ENCODE peak calls at places on chromosome 1, in six cellular contexts. One of them, this sample, is unnamed.

GRCh38 chr1:10181154-10181553 is 29.2 kb upstream of the KIF1B start:
- DNase-seq in fibroblast of pulmonary artery: no peak
- DNase-seq in hepatocyte: no peak
- DNase-seq in fibroblast of lung: no peak
- DNase-seq in body of pancreas: no peak
- DNase-seq in DND-41: no peak
- DNase-seq in this sample: no peak

GRCh38 chr1:62977321-62977720 is 193.4 kb downstream of the ATG4C start:
- DNase-seq in fibroblast of pulmonary artery: no peak
- DNase-seq in hepatocyte: no peak
- DNase-seq in fibroblast of lung: no peak
- DNase-seq in body of pancreas: no peak
- DNase-seq in DND-41: no peak
- DNase-seq in this sample: no peak

GRCh38 chr1:200048244-200048643 is 20.7 kb downstream of the NR5A2 start:
- DNase-seq in fibroblast of pulmonary artery: no peak
- DNase-seq in hepatocyte: no peak
- DNase-seq in fibroblast of lung: no peak
- DNase-seq in body of pancreas: no peak
- DNase-seq in DND-41: no peak
- DNase-seq in this sample: no peak

GRCh38 chr1:228337711-228338520 is 68.7 kb downstream of the TRIM11 start:
- DNase-seq in fibroblast of pulmonary artery: no peak
- DNase-seq in hepatocyte: no peak
- DNase-seq in fibroblast of lung: no peak
- DNase-seq in body of pancreas: peak; percentile 7
- DNase-seq in DND-41: no peak
- DNase-seq in this sample: no peak

GRCh38 chr1:205109711-205110110 is 12.1 kb downstream of the RBBP5 start:
- DNase-seq in fibroblast of pulmonary artery: no peak
- DNase-seq in hepatocyte: no peak
- DNase-seq in fibroblast of lung: no peak
- DNase-seq in body of pancreas: no peak
- DNase-seq in DND-41: no peak
- DNase-seq in this sample: no peak

GRCh38 chr1:246189126-246189525 is 318.0 kb downstream of the SMYD3 start:
- DNase-seq in fibroblast of pulmonary artery: no peak
- DNase-seq in hepatocyte: no peak
- DNase-seq in fibroblast of lung: no peak
- DNase-seq in body of pancreas: no peak
- DNase-seq in DND-41: no peak
- DNase-seq in this sample: no peak

GRCh38 chr1:208077232-208077751 is 166.4 kb upstream of the CD34 start:
- DNase-seq in fibroblast of pulmonary artery: no peak
- DNase-seq in hepatocyte: no peak
- DNase-seq in fibroblast of lung: no peak
- DNase-seq in body of pancreas: no peak
- DNase-seq in DND-41: no peak
- DNase-seq in this sample: no peak

GRCh38 chr1:7388488-7389185 is 382.5 kb upstream of the VAMP3 start:
- DNase-seq in fibroblast of pulmonary artery: no peak
- DNase-seq in hepatocyte: no peak
- DNase-seq in fibroblast of lung: peak; percentile 47
- DNase-seq in body of pancreas: no peak
- DNase-seq in DND-41: no peak
- DNase-seq in this sample: peak; percentile 11

GRCh38 chr1:18913065-18913502 is 10.7 kb upstream of the ALDH4A1 start:
- DNase-seq in fibroblast of pulmonary artery: peak; percentile 85
- DNase-seq in hepatocyte: peak; percentile 82
- DNase-seq in fibroblast of lung: peak; percentile 76
- DNase-seq in body of pancreas: peak; percentile 79
- DNase-seq in DND-41: peak; percentile 67
- DNase-seq in this sample: peak; percentile 85

GRCh38 chr1:157045251-157046218 is at the start of gene ARHGEF11:
- DNase-seq in fibroblast of pulmonary artery: peak; percentile 88
- DNase-seq in hepatocyte: peak; percentile 97
- DNase-seq in fibroblast of lung: peak; percentile 87
- DNase-seq in body of pancreas: peak; percentile 89
- DNase-seq in DND-41: no peak
- DNase-seq in this sample: peak; percentile 93

GRCh38 chr1:91201174-91201573 is 179.3 kb upstream of the ZNF644 start:
- DNase-seq in fibroblast of pulmonary artery: no peak
- DNase-seq in hepatocyte: peak; percentile 8
- DNase-seq in fibroblast of lung: no peak
- DNase-seq in body of pancreas: no peak
- DNase-seq in DND-41: no peak
- DNase-seq in this sample: no peak

GRCh38 chr1:87814573-87814972 is 485.9 kb downstream of the LMO4 start:
- DNase-seq in fibroblast of pulmonary artery: no peak
- DNase-seq in hepatocyte: no peak
- DNase-seq in fibroblast of lung: peak; percentile 56
- DNase-seq in body of pancreas: no peak
- DNase-seq in DND-41: no peak
- DNase-seq in this sample: no peak

GRCh38 chr1:212234431-212235298 is 50.5 kb upstream of the PPP2R5A start:
- DNase-seq in fibroblast of pulmonary artery: peak; percentile 94
- DNase-seq in hepatocyte: peak; percentile 73
- DNase-seq in fibroblast of lung: peak; percentile 97
- DNase-seq in body of pancreas: peak; percentile 75
- DNase-seq in DND-41: no peak
- DNase-seq in this sample: peak; percentile 95

GRCh38 chr1:54581621-54582035 is 33.6 kb downstream of the ACOT11 start:
- DNase-seq in fibroblast of pulmonary artery: peak; percentile 84
- DNase-seq in hepatocyte: peak; percentile 61
- DNase-seq in fibroblast of lung: peak; percentile 72
- DNase-seq in body of pancreas: peak; percentile 100
- DNase-seq in DND-41: no peak
- DNase-seq in this sample: peak; percentile 63

GRCh38 chr1:94646151-94646643 is 104.6 kb upstream of the F3 start:
- DNase-seq in fibroblast of pulmonary artery: peak; percentile 76
- DNase-seq in hepatocyte: no peak
- DNase-seq in fibroblast of lung: peak; percentile 96
- DNase-seq in body of pancreas: no peak
- DNase-seq in DND-41: no peak
- DNase-seq in this sample: peak; percentile 82

GRCh38 chr1:77757066-77757584 is 2.5 kb downstream of the USP33 start:
- DNase-seq in fibroblast of pulmonary artery: peak; percentile 12
- DNase-seq in hepatocyte: no peak
- DNase-seq in fibroblast of lung: no peak
- DNase-seq in body of pancreas: no peak
- DNase-seq in DND-41: no peak
- DNase-seq in this sample: peak; percentile 18

GRCh38 chr1:44684525-44684924 is 10.0 kb downstream of the ARMH1 start:
- DNase-seq in fibroblast of pulmonary artery: no peak
- DNase-seq in hepatocyte: no peak
- DNase-seq in fibroblast of lung: no peak
- DNase-seq in body of pancreas: no peak
- DNase-seq in DND-41: no peak
- DNase-seq in this sample: no peak

GRCh38 chr1:101136739-101137138 is 100.1 kb upstream of the S1PR1 start:
- DNase-seq in fibroblast of pulmonary artery: peak; percentile 59
- DNase-seq in hepatocyte: no peak
- DNase-seq in fibroblast of lung: peak; percentile 51
- DNase-seq in body of pancreas: no peak
- DNase-seq in DND-41: no peak
- DNase-seq in this sample: peak; percentile 54

GRCh38 chr1:213564215-213564659 is 423.5 kb upstream of the PROX1 start:
- DNase-seq in fibroblast of pulmonary artery: no peak
- DNase-seq in hepatocyte: peak; percentile 44
- DNase-seq in fibroblast of lung: no peak
- DNase-seq in body of pancreas: peak; percentile 47
- DNase-seq in DND-41: no peak
- DNase-seq in this sample: peak; percentile 7

DNA sequence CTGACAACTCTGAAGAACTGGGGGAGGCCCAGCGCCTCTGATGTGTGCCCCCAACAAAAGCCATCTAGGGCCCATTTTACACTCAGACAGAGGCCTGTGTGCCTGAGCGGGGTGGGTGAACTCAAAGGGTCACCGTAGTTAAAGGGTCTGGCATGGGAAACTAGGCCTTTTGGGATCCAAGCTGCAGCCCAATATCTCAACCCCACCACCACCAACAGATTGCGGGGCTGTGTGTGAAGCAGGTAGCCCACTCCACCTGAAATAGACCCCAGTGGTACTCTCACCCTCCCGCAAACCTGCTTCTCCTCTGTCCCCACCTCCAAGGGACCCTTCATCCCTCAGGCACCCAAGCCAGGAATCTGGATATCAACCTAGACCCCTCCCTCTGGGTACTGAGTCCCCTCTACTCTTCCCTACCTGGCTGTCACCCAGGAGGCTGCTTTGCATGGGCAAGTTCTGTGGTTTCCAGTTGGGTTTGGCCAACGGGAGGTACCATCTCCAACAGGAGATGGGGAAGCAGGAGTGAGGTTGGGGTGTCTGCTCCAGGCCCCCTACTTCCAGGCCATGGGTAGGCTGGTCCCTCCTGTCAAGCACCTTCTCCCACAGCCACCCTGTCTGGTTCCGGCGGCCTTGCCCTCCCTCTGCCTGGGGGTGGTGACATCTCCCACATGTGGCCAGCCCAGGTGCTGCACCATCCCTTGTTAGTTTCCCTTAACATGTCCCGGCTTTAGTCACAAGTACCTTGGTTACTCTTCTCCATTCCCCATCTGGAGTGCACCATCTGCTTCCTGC is 35.2 kb upstream of the LRP8 start:
- DNase-seq in fibroblast of pulmonary artery: no peak
- DNase-seq in hepatocyte: no peak
- DNase-seq in fibroblast of lung: no peak
- DNase-seq in body of pancreas: peak; percentile 4
- DNase-seq in DND-41: no peak
- DNase-seq in this sample: no peak
- TF ChIP-seq CTCF in fibroblast of pulmonary artery: no peak
- TF ChIP-seq CTCF in hepatocyte: no peak
- TF ChIP-seq CTCF in fibroblast of lung: no peak
- TF ChIP-seq CTCF in body of pancreas: no peak
- TF ChIP-seq CTCF in DND-41: peak; percentile 21
- TF ChIP-seq CTCF in this sample: no peak

GRCh38 chr1:158251160-158251559 is 3.1 kb upstream of the CD1A start:
- DNase-seq in fibroblast of pulmonary artery: no peak
- DNase-seq in hepatocyte: no peak
- DNase-seq in fibroblast of lung: no peak
- DNase-seq in body of pancreas: no peak
- DNase-seq in DND-41: peak; percentile 47
- DNase-seq in this sample: no peak

GRCh38 chr1:158249646-158250045 is 4.6 kb upstream of the CD1A start:
- DNase-seq in fibroblast of pulmonary artery: no peak
- DNase-seq in hepatocyte: no peak
- DNase-seq in fibroblast of lung: no peak
- DNase-seq in body of pancreas: no peak
- DNase-seq in DND-41: peak; percentile 21
- DNase-seq in this sample: no peak

GRCh38 chr1:158248122-158248521 is 6.1 kb upstream of the CD1A start:
- DNase-seq in fibroblast of pulmonary artery: no peak
- DNase-seq in hepatocyte: no peak
- DNase-seq in fibroblast of lung: no peak
- DNase-seq in body of pancreas: no peak
- DNase-seq in DND-41: peak; percentile 90
- DNase-seq in this sample: no peak

GRCh38 chr1:158248771-158249170 is 5.5 kb upstream of the CD1A start:
- DNase-seq in fibroblast of pulmonary artery: no peak
- DNase-seq in hepatocyte: no peak
- DNase-seq in fibroblast of lung: no peak
- DNase-seq in body of pancreas: no peak
- DNase-seq in DND-41: peak; percentile 84
- DNase-seq in this sample: no peak

DNA sequence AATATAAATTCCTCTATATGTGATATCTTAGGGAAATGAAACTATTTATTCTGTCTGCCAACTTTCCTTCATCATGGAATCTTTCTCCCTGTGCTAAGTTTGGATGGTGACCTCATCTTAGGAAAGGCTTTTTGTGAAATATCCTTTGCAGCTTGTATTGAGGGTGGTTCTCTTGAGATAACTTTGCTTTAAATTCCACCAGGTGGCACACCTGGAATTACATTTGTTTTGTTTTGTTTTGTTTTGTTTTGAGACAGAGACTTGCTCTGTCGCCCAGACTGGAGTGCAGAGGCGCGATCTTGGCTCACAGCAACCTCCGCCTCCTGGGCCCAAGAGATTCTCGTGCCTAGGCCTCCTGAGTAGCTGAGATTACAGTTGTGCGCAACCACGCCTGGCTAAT is 7.6 kb upstream of the CD1A start:
- DNase-seq in fibroblast of pulmonary artery: peak; percentile 35
- DNase-seq in hepatocyte: no peak
- DNase-seq in fibroblast of lung: no peak
- DNase-seq in body of pancreas: no peak
- DNase-seq in DND-41: peak; percentile 82
- DNase-seq in this sample: peak; percentile 1
- TF ChIP-seq CTCF in fibroblast of pulmonary artery: no peak
- TF ChIP-seq CTCF in hepatocyte: peak; percentile 14
- TF ChIP-seq CTCF in fibroblast of lung: no peak
- TF ChIP-seq CTCF in body of pancreas: no peak
- TF ChIP-seq CTCF in DND-41: peak; percentile 68
- TF ChIP-seq CTCF in this sample: no peak

GRCh38 chr1:32893198-32894018 is 7.1 kb downstream of the HPCA start:
- DNase-seq in fibroblast of pulmonary artery: peak; percentile 18
- DNase-seq in hepatocyte: peak; percentile 65
- DNase-seq in fibroblast of lung: peak; percentile 37
- DNase-seq in body of pancreas: peak; percentile 48
- DNase-seq in DND-41: no peak
- DNase-seq in this sample: no peak
- TF ChIP-seq CTCF in fibroblast of pulmonary artery: no peak
- TF ChIP-seq CTCF in hepatocyte: peak; percentile 31
- TF ChIP-seq CTCF in fibroblast of lung: no peak
- TF ChIP-seq CTCF in body of pancreas: no peak
- TF ChIP-seq CTCF in DND-41: no peak
- TF ChIP-seq CTCF in this sample: no peak

GRCh38 chr1:17588048-17588781 is 48.7 kb downstream of the ARHGEF10L start:
- DNase-seq in fibroblast of pulmonary artery: peak; percentile 35
- DNase-seq in hepatocyte: peak; percentile 91
- DNase-seq in fibroblast of lung: peak; percentile 74
- DNase-seq in body of pancreas: peak; percentile 94
- DNase-seq in DND-41: no peak
- DNase-seq in this sample: peak; percentile 64
- TF ChIP-seq CTCF in fibroblast of pulmonary artery: no peak
- TF ChIP-seq CTCF in hepatocyte: no peak
- TF ChIP-seq CTCF in fibroblast of lung: no peak
- TF ChIP-seq CTCF in body of pancreas: no peak
- TF ChIP-seq CTCF in DND-41: no peak
- TF ChIP-seq CTCF in this sample: no peak

GRCh38 chr1:178362784-178363183 is 134.0 kb downstream of the CLEC20A start:
- DNase-seq in fibroblast of pulmonary artery: peak; percentile 79
- DNase-seq in hepatocyte: no peak
- DNase-seq in fibroblast of lung: peak; percentile 75
- DNase-seq in body of pancreas: no peak
- DNase-seq in DND-41: no peak
- DNase-seq in this sample: peak; percentile 64
- TF ChIP-seq CTCF in fibroblast of pulmonary artery: no peak
- TF ChIP-seq CTCF in hepatocyte: no peak
- TF ChIP-seq CTCF in fibroblast of lung: no peak
- TF ChIP-seq CTCF in body of pancreas: no peak
- TF ChIP-seq CTCF in DND-41: no peak
- TF ChIP-seq CTCF in this sample: no peak

This sample was measured in cardiac fibroblast.